ENCODE peak calls at places on chromosomes 11 and 22, in eight cellular contexts. G, W, H, E, O, C, L and J are unnamed samples. For H3K4me1 and H3K9me2, the result is how much of the 10 kb centered on the place peaks cover.

GRCh38 chr11:125210112-125210511 is 45.6 kb downstream of the PKNOX2 start:
- DNase-seq in G (no peak), W (no peak), H (peak), E (no peak), O (no peak), C (no peak), L (no peak), J (no peak)

GRCh38 chr11:71286701-71287643 is 34.6 kb upstream of the SHANK2 start:
- DNase-seq in G (no peak), W (peak), H (no peak), E (no peak), O (no peak), C (no peak), L (peak), J (peak)

GRCh38 chr11:35059040-35059439 is 79.9 kb upstream of the CD44 start:
- DNase-seq in G (peak), W (no peak), H (no peak), E (peak), O (no peak), C (no peak), L (no peak), J (no peak)

GRCh38 chr11:46363031-46363407 is 15.8 kb downstream of the DGKZ start:
- DNase-seq in G (no peak), W (peak), H (no peak), E (no peak), O (no peak), C (no peak), L (peak), J (peak)

GRCh38 chr11:123063396-123064267 is 1.7 kb upstream of the HSPA8 start:
- DNase-seq in G (peak), W (no peak), H (peak), E (peak), O (peak), C (peak), L (peak), J (peak)

GRCh38 chr11:26478710-26479109 is 93.4 kb downstream of the MUC15 start:
- DNase-seq in G (no peak), W (no peak), H (no peak), E (no peak), O (no peak), C (no peak), L (no peak), J (no peak)

GRCh38 chr11:128450882-128451647 is 136.3 kb downstream of the ETS1 start:
- DNase-seq in G (no peak), W (no peak), H (no peak), E (no peak), O (no peak), C (no peak), L (no peak), J (no peak)

GRCh38 chr11:27107548-27107947 is 66.9 kb downstream of the BBOX1 start:
- DNase-seq in G (no peak), W (no peak), H (no peak), E (no peak), O (no peak), C (no peak), L (no peak), J (no peak)

GRCh38 chr11:119178166-119178680 is 7.1 kb upstream of the NHERF4 start:
- DNase-seq in G (no peak), W (no peak), H (no peak), E (no peak), O (no peak), C (no peak), L (no peak), J (no peak)

GRCh38 chr11:46649180-46649738 is 31.9 kb downstream of the ATG13 start:
- DNase-seq in G (no peak), W (peak), H (no peak), E (no peak), O (peak), C (no peak), L (peak), J (peak)

GRCh38 chr11:89184021-89184420 is 6.3 kb downstream of the TYR start:
- DNase-seq in G (no peak), W (no peak), H (no peak), E (no peak), O (no peak), C (no peak), L (peak), J (peak)

GRCh38 chr11:35236667-35237003 is 97.7 kb downstream of the CD44 start:
- DNase-seq in G (no peak), W (no peak), H (no peak), E (no peak), O (no peak), C (no peak), L (no peak), J (peak)

GRCh38 chr11:8028766-8029165 is 41.6 kb downstream of the EIF3F start:
- DNase-seq in G (no peak), W (no peak), H (no peak), E (no peak), O (no peak), C (no peak), L (no peak), J (no peak)

GRCh38 chr11:92870241-92870826 is 99.1 kb upstream of the MTNR1B start:
- DNase-seq in G (no peak), W (no peak), H (no peak), E (no peak), O (no peak), C (no peak), L (no peak), J (peak)

GRCh38 chr11:128928400-128928799 is 14.3 kb downstream of the TP53AIP1 start:
- DNase-seq in G (no peak), W (no peak), H (no peak), E (peak), O (no peak), C (peak), L (no peak), J (peak)

GRCh38 chr11:126495806-126496205 is 140.3 kb downstream of the ST3GAL4 start:
- DNase-seq in G (no peak), W (peak), H (no peak), E (no peak), O (no peak), C (no peak), L (no peak), J (no peak)

GRCh38 chr11:12198261-12198925 is 88.0 kb downstream of the MICAL2 start:
- DNase-seq in G (no peak), W (no peak), H (no peak), E (no peak), O (no peak), C (no peak), L (no peak), J (no peak)

GRCh38 chr11:11931461-11932055 is 76.9 kb downstream of the DKK3 start:
- DNase-seq in G (peak), W (peak), H (peak), E (peak), O (peak), C (peak), L (peak), J (peak)

GRCh38 chr22:47163876-47164513 is 401.5 kb downstream of the TBC1D22A start:
- DNase-seq in G (no peak), W (no peak), H (no peak), E (no peak), O (no peak), C (no peak), L (no peak), J (no peak)

GRCh38 chr11:59216654-59217640 is 4.2 kb upstream of the MPEG1 start:
- DNase-seq in G (peak), W (no peak), H (no peak), E (peak), O (no peak), C (peak), L (peak), J (peak)

GRCh38 chr11:7563269-7563668 is 49.5 kb downstream of the PPFIBP2 start:
- DNase-seq in G (no peak), W (peak), H (no peak), E (no peak), O (no peak), C (no peak), L (no peak), J (no peak)

GRCh38 chr22:17788528-17789378 is 14.5 kb upstream of the BID start:
- DNase-seq in G (no peak), W (no peak), H (peak), E (no peak), O (no peak), C (no peak), L (no peak), J (no peak)

GRCh38 chr11:31808721-31809542 is 2.2 kb downstream of the PAX6 start:
- DNase-seq in G (no peak), W (no peak), H (peak), E (no peak), O (no peak), C (no peak), L (peak), J (no peak)

GRCh38 chr22:41828516-41828915 is 4.4 kb upstream of the SREBF2 start:
- DNase-seq in G (no peak), W (no peak), H (no peak), E (no peak), O (no peak), C (no peak), L (no peak), J (no peak)

GRCh38 chr11:10762185-10762584 is 11.1 kb downstream of the CTR9 start:
- DNase-seq in G (peak), W (no peak), H (no peak), E (peak), O (no peak), C (peak), L (no peak), J (no peak)

GRCh38 chr11:121467965-121468364 is 15.2 kb upstream of the SORL1-AS1 start:
- DNase-seq in G (no peak), W (no peak), H (no peak), E (no peak), O (no peak), C (no peak), L (no peak), J (peak)

GRCh38 chr11:114812698-114813097 is 134.4 kb downstream of the NXPE2 start:
- DNase-seq in G (peak), W (no peak), H (no peak), E (no peak), O (no peak), C (no peak), L (no peak), J (no peak)

GRCh38 chr11:68312780-68313573 is 586 bp downstream of the LRP5 start:
- DNase-seq in G (no peak), W (peak), H (peak), E (no peak), O (peak), C (peak), L (peak), J (peak)

GRCh38 chr11:8310743-8311298 is 47.1 kb upstream of the LMO1 start:
- DNase-seq in G (no peak), W (no peak), H (no peak), E (no peak), O (no peak), C (no peak), L (no peak), J (no peak)

GRCh38 chr11:70066628-70067027 is 11.5 kb upstream of the ANO1 start:
- DNase-seq in G (no peak), W (peak), H (no peak), E (no peak), O (no peak), C (no peak), L (no peak), J (no peak)

GRCh38 chr22:32644252-32645100 is 157.0 kb upstream of the TIMP3 start:
- DNase-seq in G (no peak), W (no peak), H (peak), E (no peak), O (peak), C (no peak), L (no peak), J (peak)

GRCh38 chr11:35173011-35173511 is 34.1 kb downstream of the CD44 start:
- DNase-seq in G (peak), W (no peak), H (peak), E (peak), O (peak), C (peak), L (peak), J (no peak)

GRCh38 chr22:37139762-37140161 is 10.0 kb downstream of the IL2RB start:
- DNase-seq in G (peak), W (no peak), H (no peak), E (peak), O (no peak), C (no peak), L (no peak), J (no peak)

GRCh38 chr22:17717708-17718107 is 56.6 kb downstream of the BID start:
- DNase-seq in G (no peak), W (no peak), H (no peak), E (no peak), O (no peak), C (no peak), L (no peak), J (peak)

GRCh38 chr11:67615455-67616430 is 9.0 kb downstream of the NDUFV1 start:
- DNase-seq in G (peak), W (peak), H (peak), E (peak), O (peak), C (peak), L (peak), J (peak)

GRCh38 chr11:75333022-75333806 is 18.2 kb downstream of the ARRB1 start:
- DNase-seq in G (no peak), W (no peak), H (no peak), E (no peak), O (no peak), C (no peak), L (no peak), J (no peak)
- H3K4me1 ChIP-seq in G (under half), W (under half), H (under half), E (under half), O (half or more), C (under half), L (under half), J (under half)

GRCh38 chr22:40240160-40240559 is 62.4 kb downstream of the TNRC6B start:
- DNase-seq in G (no peak), W (no peak), H (no peak), E (no peak), O (no peak), C (no peak), L (no peak), J (no peak)

GRCh38 chr22:40237788-40238424 is 60.2 kb downstream of the TNRC6B start:
- DNase-seq in G (no peak), W (no peak), H (no peak), E (no peak), O (no peak), C (no peak), L (no peak), J (peak)

GRCh38 chr22:40239345-40239683 is 61.6 kb downstream of the TNRC6B start:
- DNase-seq in G (no peak), W (no peak), H (no peak), E (no peak), O (no peak), C (no peak), L (no peak), J (no peak)

GRCh38 chr22:40237241-40237640 is 59.5 kb downstream of the TNRC6B start:
- DNase-seq in G (no peak), W (no peak), H (no peak), E (peak), O (no peak), C (peak), L (no peak), J (no peak)

DNA sequence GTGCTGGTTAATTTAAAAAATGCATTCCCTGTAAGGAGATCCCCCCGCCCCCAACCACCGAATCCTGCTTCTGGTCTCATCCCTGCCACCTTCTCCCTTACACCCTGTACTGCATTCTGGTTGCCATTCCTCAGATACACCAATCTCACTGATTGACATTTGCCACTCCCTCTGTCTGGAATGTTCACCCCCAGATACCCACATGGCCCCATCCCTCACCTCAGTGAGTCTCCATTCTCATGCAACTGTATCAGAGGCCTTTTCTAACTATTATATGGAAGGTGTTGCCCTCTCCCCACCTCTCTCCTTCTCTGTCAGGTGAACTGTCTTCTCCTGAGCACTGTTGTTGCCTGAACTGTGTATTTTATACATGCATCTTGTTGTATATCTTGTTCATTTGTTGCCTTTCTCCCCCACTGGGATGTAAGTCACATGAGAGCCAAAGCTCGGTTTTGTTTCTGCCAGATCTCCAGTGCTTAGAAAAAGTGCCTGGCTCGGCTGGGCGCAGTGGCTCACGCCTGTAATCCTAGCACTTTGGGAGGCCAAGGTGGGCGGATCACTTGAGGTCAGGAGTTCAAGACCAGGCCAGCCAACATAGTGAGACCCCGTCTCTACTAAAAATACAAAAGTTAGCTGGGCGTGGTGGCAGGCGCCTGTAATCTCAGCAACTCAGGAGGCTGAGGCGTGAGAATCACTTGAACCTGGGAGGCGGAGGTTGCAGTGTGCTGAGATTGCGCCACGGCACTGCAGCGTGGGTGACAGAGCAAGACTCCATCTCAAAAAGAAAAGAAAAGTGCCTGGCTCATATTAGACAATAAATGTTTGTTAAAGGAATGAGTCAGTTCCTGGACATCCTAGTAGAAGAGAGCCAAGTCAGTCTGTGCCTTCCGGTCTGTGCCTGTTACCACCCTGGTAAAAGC is 61.0 kb downstream of the TNRC6B start:
- DNase-seq in G (no peak), W (no peak), H (peak), E (no peak), O (no peak), C (no peak), L (peak), J (peak)
- H3K27ac ChIP-seq in G (no peak), W (peak), H (peak), E (no peak), O (peak), C (peak), L (peak), J (peak)

GRCh38 chr22:19983701-19984100 is 32.9 kb downstream of the ARVCF start:
- DNase-seq in G (no peak), W (no peak), H (no peak), E (no peak), O (no peak), C (no peak), L (no peak), J (peak)

GRCh38 chr22:19980766-19981165 is 35.9 kb downstream of the ARVCF start:
- DNase-seq in G (no peak), W (no peak), H (no peak), E (no peak), O (no peak), C (no peak), L (no peak), J (no peak)

GRCh38 chr22:19982991-19983578 is 33.5 kb downstream of the ARVCF start:
- DNase-seq in G (no peak), W (no peak), H (no peak), E (no peak), O (no peak), C (no peak), L (no peak), J (no peak)

GRCh38 chr22:19981171-19981960 is 35.3 kb downstream of the ARVCF start:
- DNase-seq in G (no peak), W (no peak), H (no peak), E (no peak), O (no peak), C (no peak), L (no peak), J (no peak)

DNA sequence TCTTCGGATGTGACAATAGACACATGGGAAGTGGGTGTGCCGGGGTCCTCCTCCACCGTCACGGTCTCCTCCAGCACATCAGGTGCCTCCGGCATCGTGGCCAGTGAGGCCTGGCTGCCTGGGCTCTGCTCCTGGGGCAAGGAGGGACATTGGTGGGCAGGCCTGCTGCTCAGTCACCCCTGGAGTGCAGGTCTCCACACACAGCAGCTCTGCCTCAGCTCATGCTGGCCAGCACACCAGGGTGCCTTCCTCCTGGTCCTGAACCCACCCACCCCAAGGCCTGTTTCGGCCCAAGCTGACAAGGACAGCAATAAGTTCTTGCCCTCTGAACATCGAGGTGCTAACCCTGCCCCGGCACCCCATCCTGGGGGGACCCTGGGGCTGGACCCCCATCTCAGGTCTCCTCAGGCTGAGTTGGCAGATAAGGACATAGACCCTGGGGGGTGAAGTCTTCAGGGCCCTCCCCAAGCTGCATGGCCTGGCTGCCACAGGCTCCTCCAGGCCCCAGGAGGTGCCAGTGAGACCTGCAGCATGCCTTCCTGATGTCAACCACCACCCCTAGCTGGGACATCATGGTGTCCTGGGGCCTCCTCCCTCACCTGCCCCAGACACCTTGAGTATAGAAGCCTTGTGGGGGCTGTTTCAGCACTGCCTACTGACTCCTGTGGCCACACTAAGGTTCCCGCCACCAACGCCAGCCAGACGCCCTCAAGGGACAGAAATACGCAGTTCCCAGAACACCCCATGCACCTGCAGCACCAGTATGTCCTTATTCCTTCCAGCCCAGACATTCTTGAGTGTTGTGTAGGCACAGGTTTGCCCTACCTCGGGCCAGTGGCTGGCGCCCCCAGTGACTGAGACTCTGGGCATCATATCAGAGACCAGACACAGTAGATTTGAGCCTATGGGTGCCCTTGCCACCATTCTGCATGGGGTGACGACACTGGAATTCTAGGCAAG is 34.4 kb downstream of the ARVCF start:
- DNase-seq in G (no peak), W (no peak), H (no peak), E (no peak), O (no peak), C (no peak), L (no peak), J (no peak)
- H3K9me2 ChIP-seq in G (under half), W (under half), H (under half), E (under half), O (under half), C (under half), L (under half), J (under half)

GRCh38 chr11:45030778-45031177 is 80.1 kb upstream of the TP53I11 start:
- DNase-seq in G (no peak), W (no peak), H (no peak), E (no peak), O (no peak), C (no peak), L (no peak), J (no peak)
- H3K4me1 ChIP-seq in G (half or more), W (under half), H (under half), E (under half), O (under half), C (under half), L (under half), J (under half)

DNA sequence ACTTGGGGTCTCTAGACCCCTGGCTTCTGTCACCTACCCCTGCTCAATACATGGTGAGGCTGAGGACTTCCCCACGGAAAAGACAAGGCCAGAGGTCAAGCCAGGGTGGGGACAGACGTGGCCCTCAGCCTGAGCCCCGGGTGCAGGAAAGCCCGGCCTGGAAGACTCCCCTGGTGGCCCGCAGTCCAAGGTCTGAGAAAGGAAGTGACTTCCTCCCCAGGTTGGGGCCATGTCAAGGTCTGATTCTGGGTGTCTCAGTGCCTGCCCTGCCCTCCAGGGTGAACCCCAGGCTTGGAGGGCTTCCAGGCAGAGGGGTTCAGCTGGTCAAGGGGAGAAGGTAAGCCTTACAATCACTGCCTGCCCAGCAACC is 3.9 kb downstream of the CTSD start:
- DNase-seq in G (no peak), W (no peak), H (no peak), E (no peak), O (no peak), C (no peak), L (no peak), J (no peak)
- H3K27ac ChIP-seq in G (no peak), W (no peak), H (no peak), E (no peak), O (no peak), C (no peak), L (no peak), J (no peak)

GRCh38 chr22:21446128-21446826 is 20.9 kb upstream of the TMEM191C start:
- DNase-seq in G (no peak), W (no peak), H (no peak), E (no peak), O (no peak), C (no peak), L (no peak), J (no peak)
- H3K9me2 ChIP-seq in G (under half), W (under half), H (under half), E (under half), O (under half), C (under half), L (under half), J (under half)